ENCODE peak calls at places on chromosome 19, in ten cellular contexts. F is stomach, X is Panc1, I is transverse colon, V is sigmoid colon, W is HCT116, N is vagina, T is spleen, B is upper lobe of left lung, A is endothelial cell of umbilical vein. U is an unnamed sample.
A peak's percentile ranks its signal among the peaks of the same experiment; 100 is the strongest.

GRCh38 chr19:34678085-34678412 is 571 bp downstream of the ZNF302 start:
- DNase-seq in F (no peak), X (no peak), I (no peak), V (no peak), W (no peak), N (no peak), T (no peak), B (no peak), A (no peak), U (no peak)

GRCh38 chr19:48837081-48837524 is 812 bp upstream of the HSD17B14 start:
- DNase-seq in F (peak; percentile 56), X (no peak), I (peak; percentile 80), V (peak; percentile 96), W (peak; percentile 51), N (no peak), T (peak; percentile 94), B (peak; percentile 90), A (peak; percentile 86), U (peak; percentile 99)

GRCh38 chr19:21483589-21484170 is 21.7 kb upstream of the ZNF429 start:
- DNase-seq in F (peak; percentile 60), X (no peak), I (peak; percentile 51), V (peak; percentile 76), W (no peak), N (no peak), T (peak; percentile 89), B (peak; percentile 88), A (no peak), U (peak; percentile 91)

GRCh38 chr19:34172661-34173144 is 399 bp downstream of the LSM14A start:
- DNase-seq in F (no peak), X (no peak), I (peak; percentile 23), V (no peak), W (no peak), N (no peak), T (peak; percentile 91), B (no peak), A (no peak), U (no peak)

GRCh38 chr19:38805180-38805579 is 7.6 kb downstream of the LGALS4 start:
- DNase-seq in F (no peak), X (no peak), I (no peak), V (peak; percentile 34), W (no peak), N (no peak), T (peak; percentile 15), B (no peak), A (peak; percentile 8), U (no peak)

GRCh38 chr19:34667349-34668076 is 9.4 kb downstream of the SCGB2B2 start:
- DNase-seq in F (no peak), X (no peak), I (no peak), V (no peak), W (no peak), N (no peak), T (no peak), B (peak; percentile 76), A (peak; percentile 8), U (peak; percentile 28)

GRCh38 chr19:39170398-39171231 is 26.1 kb upstream of the NCCRP1 start:
- DNase-seq in F (no peak), X (no peak), I (no peak), V (no peak), W (no peak), N (no peak), T (no peak), B (peak; percentile 75), A (no peak), U (no peak)

GRCh38 chr19:45045671-45046353 is 7.0 kb downstream of the CLASRP start:
- DNase-seq in F (peak; percentile 62), X (no peak), I (no peak), V (no peak), W (no peak), N (no peak), T (no peak), B (no peak), A (no peak), U (no peak)

GRCh38 chr19:33368074-33368864 is 5.2 kb upstream of the CEBPG start:
- DNase-seq in F (no peak), X (no peak), I (no peak), V (no peak), W (no peak), N (no peak), T (no peak), B (no peak), A (no peak), U (no peak)

GRCh38 chr19:27986299-27986698 is 1226.7 kb downstream of the UQCRFS1 start:
- DNase-seq in F (no peak), X (no peak), I (no peak), V (no peak), W (no peak), N (no peak), T (no peak), B (no peak), A (no peak), U (no peak)

GRCh38 chr19:55258476-55258827 is 365 bp downstream of the PPP6R1 start:
- DNase-seq in F (no peak), X (no peak), I (no peak), V (no peak), W (no peak), N (no peak), T (no peak), B (peak; percentile 91), A (no peak), U (no peak)

GRCh38 chr19:47657719-47658118 is 48.8 kb downstream of the BICRA start:
- DNase-seq in F (no peak), X (no peak), I (no peak), V (no peak), W (no peak), N (no peak), T (no peak), B (no peak), A (no peak), U (no peak)

GRCh38 chr19:13841339-13842293 is 35.3 kb upstream of the NANOS3 start:
- DNase-seq in F (peak; percentile 78), X (no peak), I (peak; percentile 84), V (peak; percentile 86), W (no peak), N (no peak), T (peak; percentile 89), B (peak; percentile 91), A (no peak), U (no peak)

GRCh38 chr19:7665076-7665475 is 3.8 kb upstream of the RETN start:
- DNase-seq in F (no peak), X (no peak), I (no peak), V (no peak), W (no peak), N (no peak), T (no peak), B (no peak), A (no peak), U (no peak)

GRCh38 chr19:5292843-5293606 is 47.6 kb downstream of the PTPRS start:
- DNase-seq in F (peak; percentile 70), X (no peak), I (peak; percentile 46), V (peak; percentile 86), W (no peak), N (no peak), T (no peak), B (peak; percentile 93), A (peak; percentile 19), U (peak; percentile 88)
- TF ChIP-seq POLR2AphosphoS5 in F (no peak), X (no peak), I (peak; percentile 50), V (peak; percentile 80), W (peak; percentile 89), N (peak; percentile 70), T (peak; percentile 64), B (peak; percentile 60), A (no peak), U (peak; percentile 66)

DNA sequence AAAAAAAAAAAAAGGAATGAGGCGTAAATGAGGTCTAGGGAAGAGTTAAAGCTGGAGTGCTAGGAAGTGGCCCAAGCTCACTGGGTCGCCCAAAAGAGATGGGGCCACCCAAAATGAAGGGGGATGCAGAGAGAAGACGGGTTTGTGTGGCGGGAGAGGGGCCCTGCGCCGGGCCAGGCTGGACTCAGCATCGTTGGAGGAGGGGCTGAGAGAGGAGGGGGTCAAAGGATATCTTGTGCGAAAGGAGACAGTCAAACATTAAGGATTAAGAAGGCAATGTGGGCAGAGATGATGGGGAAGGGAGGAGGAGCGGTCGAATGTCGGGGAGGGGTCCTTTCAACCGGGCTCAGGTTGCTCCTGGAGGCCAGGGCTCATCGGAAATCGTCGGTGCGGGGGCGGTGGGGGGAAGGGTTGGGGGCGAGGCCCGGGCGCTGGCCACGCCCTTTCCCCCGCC is 825 bp upstream of the CARM1 start:
- DNase-seq in F (no peak), X (no peak), I (no peak), V (no peak), W (no peak), N (no peak), T (no peak), B (no peak), A (no peak), U (peak; percentile 95)
- TF ChIP-seq POLR2AphosphoS5 in F (no peak), X (no peak), I (no peak), V (no peak), W (peak; percentile 43), N (peak; percentile 44), T (no peak), B (no peak), A (no peak), U (peak; percentile 83)

DNA sequence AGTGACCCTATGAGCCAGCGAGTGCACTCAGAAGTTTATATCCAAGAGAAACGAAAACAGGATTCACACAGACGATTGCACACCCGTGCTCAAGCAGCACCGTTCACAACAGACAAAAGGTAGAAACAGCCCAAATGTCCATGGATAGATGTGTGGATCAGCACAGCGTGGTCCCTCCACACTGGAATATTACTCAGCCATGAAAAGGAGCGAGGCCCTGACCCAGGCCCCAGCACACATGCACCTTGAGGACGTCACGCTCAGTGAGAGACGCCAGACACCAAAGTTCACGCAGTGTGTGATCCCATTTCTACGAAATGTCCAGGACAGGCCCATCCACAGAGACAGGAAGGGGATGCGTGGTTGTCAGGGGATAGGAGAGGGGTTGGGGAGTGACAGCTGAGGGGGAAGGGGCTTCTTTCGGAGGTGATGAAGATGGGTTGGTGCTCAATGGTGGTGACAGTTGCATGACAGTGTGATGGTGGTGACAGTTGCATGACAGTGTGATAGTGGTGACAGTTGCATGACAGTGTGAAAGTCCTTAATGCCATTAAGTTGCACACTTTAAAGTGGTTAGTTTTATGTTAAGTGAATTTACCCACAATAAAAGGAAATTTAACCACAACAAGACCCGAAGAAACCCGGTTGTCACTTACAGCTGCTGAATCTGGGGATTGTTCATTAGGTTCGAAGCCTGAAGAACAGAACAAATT is 18.9 kb upstream of the SLC39A3 start:
- DNase-seq in F (no peak), X (no peak), I (no peak), V (no peak), W (no peak), N (no peak), T (no peak), B (no peak), A (no peak), U (no peak)
- TF ChIP-seq POLR2AphosphoS5 in F (no peak), X (no peak), I (no peak), V (no peak), W (no peak), N (no peak), T (no peak), B (no peak), A (no peak), U (no peak)

DNA sequence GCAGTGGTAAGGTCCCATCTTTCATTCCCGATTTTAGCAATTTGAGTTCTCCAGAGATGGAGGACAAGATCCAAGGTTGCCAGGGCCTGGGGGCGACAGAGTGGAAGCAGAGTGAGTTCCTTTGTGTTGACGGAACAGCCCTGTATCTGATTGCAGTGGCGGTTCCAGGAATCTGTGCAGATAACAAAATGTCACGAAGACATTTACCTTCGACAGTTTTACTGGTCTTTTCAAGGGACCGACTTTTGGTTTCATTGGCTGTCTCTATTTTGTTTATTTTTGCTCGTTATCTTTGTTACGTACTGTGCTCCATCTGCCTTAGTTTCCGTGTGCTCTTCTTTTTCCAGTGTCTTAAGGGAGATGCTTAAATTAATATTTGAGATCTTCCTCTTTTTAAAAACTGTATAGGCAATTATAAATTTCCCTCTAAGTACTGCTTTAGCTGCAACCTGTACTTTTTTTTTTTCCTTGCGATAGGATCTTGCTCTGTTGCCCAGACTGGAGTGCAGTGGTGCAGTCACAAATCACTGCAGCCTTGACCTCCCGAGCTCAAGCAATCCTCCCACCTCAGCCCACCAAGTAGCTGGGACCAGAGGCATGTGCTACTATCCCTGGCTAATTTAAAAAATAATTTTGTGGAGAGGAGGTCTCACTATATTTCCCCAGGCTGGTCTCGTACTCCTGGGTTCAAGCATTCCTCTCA is 23.2 kb downstream of the KDM4B start:
- DNase-seq in F (no peak), X (no peak), I (no peak), V (no peak), W (no peak), N (no peak), T (no peak), B (no peak), A (no peak), U (no peak)
- TF ChIP-seq POLR2AphosphoS5 in F (no peak), X (no peak), I (no peak), V (no peak), W (no peak), N (no peak), T (no peak), B (no peak), A (no peak), U (no peak)

U was measured in GM23338.